ENCODE peak calls at places on chromosomes 13 and 19, in five cellular contexts. X, Z, H, D and W are unnamed samples.

GRCh38 chr13:34506796-34507195 is 435.3 kb upstream of the NBEA start:
- DNase-seq in D (no peak), H (peak; percentile 18), X (no peak), Z (no peak), W (no peak)

GRCh38 chr19:49587227-49587626 is 3.8 kb upstream of the PRR12 start:
- DNase-seq in Z (no peak), X (no peak), D (no peak), H (no peak), W (no peak)

GRCh38 chr13:112102243-112102642 is 35.3 kb downstream of the SOX1 start:
- DNase-seq in D (no peak), Z (no peak), H (peak; percentile 28), X (no peak), W (no peak)

GRCh38 chr19:42253245-42254082 is 1.5 kb downstream of the ERF start:
- DNase-seq in H (peak; percentile 91), D (no peak), X (no peak), Z (peak; percentile 26), W (no peak)

GRCh38 chr13:79079351-79079839 is 326.7 kb downstream of the RBM26 start:
- DNase-seq in X (no peak), D (no peak), Z (no peak), H (no peak), W (no peak)

GRCh38 chr19:8145969-8146368 is 3.4 kb downstream of the FBN3 start:
- DNase-seq in D (no peak), H (peak; percentile 26), Z (no peak), X (no peak), W (no peak)

GRCh38 chr19:41430907-41431306 is 3.7 kb upstream of the B3GNT8 start:
- DNase-seq in X (no peak), H (no peak), Z (no peak), D (no peak), W (no peak)

GRCh38 chr13:46168341-46168740 is 13.6 kb downstream of the LCP1 start:
- DNase-seq in X (no peak), D (no peak), H (no peak), Z (no peak), W (no peak)

GRCh38 chr19:7926727-7927604 is 1.0 kb upstream of the CTXN1 start:
- DNase-seq in D (no peak), Z (no peak), X (no peak), H (no peak), W (no peak)

GRCh38 chr19:3121821-3122511 is 13.9 kb upstream of the GNA15 start:
- DNase-seq in H (no peak), Z (no peak), X (no peak), D (no peak), W (no peak)

GRCh38 chr19:29526730-29527499 is 1.1 kb downstream of the VSTM2B start:
- DNase-seq in D (no peak), H (peak; percentile 68), Z (no peak), X (no peak), W (no peak)

GRCh38 chr19:50344661-50345318 is 15.6 kb upstream of the KCNC3 start:
- DNase-seq in X (no peak), Z (no peak), D (no peak), H (no peak), W (no peak)

GRCh38 chr19:5641171-5641570 is 18.3 kb downstream of the SAFB start:
- DNase-seq in H (no peak), D (no peak), Z (no peak), X (no peak), W (no peak)

GRCh38 chr13:109918179-109918651 is 131.8 kb upstream of the IRS2 start:
- DNase-seq in X (no peak), D (no peak), Z (peak; percentile 30), H (peak; percentile 30), W (peak; percentile 42)

GRCh38 chr13:44364601-44365000 is 9.0 kb upstream of the SERP2 start:
- DNase-seq in D (no peak), Z (peak; percentile 55), H (peak; percentile 68), X (no peak), W (no peak)

GRCh38 chr19:17889609-17890214 is 18.0 kb downstream of the SLC5A5 start:
- DNase-seq in Z (peak; percentile 37), H (peak; percentile 87), D (peak; percentile 32), X (no peak), W (no peak)

GRCh38 chr13:33879044-33879596 is 61.2 kb downstream of the RFC3 start:
- DNase-seq in H (no peak), Z (no peak), D (no peak), X (no peak), W (no peak)

GRCh38 chr13:114025432-114026127 is 51.7 kb upstream of the C13orf46 start:
- DNase-seq in Z (peak; percentile 78), H (peak; percentile 38), X (no peak), D (no peak), W (no peak)

GRCh38 chr13:39159393-39159792 is 121.1 kb downstream of the NHLRC3 start:
- DNase-seq in X (no peak), D (no peak), Z (no peak), H (no peak), W (peak; percentile 72)

GRCh38 chr19:13154241-13154778 is 4.1 kb downstream of the IER2 start:
- DNase-seq in D (peak; percentile 69), Z (peak; percentile 95), H (peak; percentile 64), X (peak; percentile 93), W (peak; percentile 47)

GRCh38 chr19:13154911-13155471 is 4.8 kb downstream of the IER2 start:
- DNase-seq in H (peak; percentile 90), D (no peak), Z (peak; percentile 65), X (peak; percentile 96), W (no peak)

GRCh38 chr19:13153627-13154240 is 3.5 kb downstream of the IER2 start:
- DNase-seq in D (no peak), H (no peak), X (no peak), Z (no peak), W (no peak)

GRCh38 chr19:13156968-13157882 is 7.0 kb downstream of the IER2 start:
- DNase-seq in Z (no peak), X (no peak), D (no peak), H (no peak), W (no peak)

DNA sequence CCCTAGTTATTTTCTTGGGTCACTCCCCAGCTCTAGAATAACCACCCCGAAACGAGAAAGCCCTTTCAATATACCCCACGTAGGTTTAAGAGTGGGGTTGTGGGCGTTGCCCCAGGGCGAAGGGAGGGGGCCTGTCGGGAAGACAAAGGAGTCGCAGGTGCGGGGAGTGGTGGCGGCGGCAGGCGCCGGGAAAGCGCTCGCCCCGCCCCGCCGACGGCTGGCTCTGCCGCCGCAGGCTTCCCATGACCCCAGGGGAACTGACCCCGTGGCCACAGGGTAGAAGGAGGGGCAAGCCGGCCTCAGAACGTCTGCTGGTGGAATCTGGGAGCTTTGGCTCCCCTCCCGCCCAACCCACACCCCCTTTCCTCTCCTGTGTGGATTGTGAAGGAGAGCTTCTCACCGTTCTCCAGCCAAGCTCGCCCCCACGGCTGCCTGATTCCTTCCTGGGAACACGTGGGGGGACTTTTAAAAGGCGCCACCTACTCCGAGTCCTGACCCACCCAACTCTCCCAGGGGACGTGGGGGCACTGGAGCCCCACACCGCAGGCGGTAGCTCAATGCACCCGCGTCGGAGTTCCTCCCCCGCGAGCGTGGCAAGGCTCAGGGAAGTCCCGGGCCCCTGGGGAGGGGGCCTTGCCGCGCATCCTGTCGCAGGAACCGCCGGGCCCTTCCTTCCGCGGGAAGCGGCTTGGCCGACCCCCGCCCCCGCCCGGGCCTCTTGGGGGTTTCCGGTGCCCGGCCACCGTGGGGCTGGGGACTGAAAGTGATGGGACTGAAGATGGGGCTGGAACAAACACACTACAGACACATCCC is 5.5 kb downstream of the IER2 start:
- DNase-seq in X (peak; percentile 82), Z (peak; percentile 76), D (no peak), H (peak; percentile 96), W (peak; percentile 69)
- H3K4me3 ChIP-seq in X (peak overlapping the region; percentile 72), Z (peak overlapping the region; percentile 82), D (peak overlapping the region; percentile 89), H (peak overlapping the region; percentile 91), W (peak overlapping the region; percentile 99)

GRCh38 chr19:10321417-10321797 is 5.6 kb upstream of the FDX2 start:
- DNase-seq in X (no peak), Z (no peak), D (no peak), H (no peak), W (no peak)
- TF ChIP-seq CTCF in X (no peak), Z (no peak), D (no peak), H (no peak), W (no peak)

GRCh38 chr13:77696863-77697207 is 652 bp upstream of the SLAIN1 start:
- DNase-seq in X (no peak), D (no peak), Z (no peak), H (no peak), W (no peak)

GRCh38 chr13:77693449-77693940 is 4.0 kb upstream of the SLAIN1 start:
- DNase-seq in Z (no peak), D (no peak), X (no peak), H (no peak), W (no peak)

GRCh38 chr13:77698211-77699058 is 948 bp downstream of the SLAIN1 start:
- DNase-seq in Z (no peak), X (no peak), D (no peak), H (peak; percentile 73), W (no peak)

GRCh38 chr13:77697208-77698103 is at the start of gene SLAIN1:
- DNase-seq in X (peak; percentile 73), H (peak; percentile 95), D (peak; percentile 26), Z (peak; percentile 5), W (peak; percentile 42)

DNA sequence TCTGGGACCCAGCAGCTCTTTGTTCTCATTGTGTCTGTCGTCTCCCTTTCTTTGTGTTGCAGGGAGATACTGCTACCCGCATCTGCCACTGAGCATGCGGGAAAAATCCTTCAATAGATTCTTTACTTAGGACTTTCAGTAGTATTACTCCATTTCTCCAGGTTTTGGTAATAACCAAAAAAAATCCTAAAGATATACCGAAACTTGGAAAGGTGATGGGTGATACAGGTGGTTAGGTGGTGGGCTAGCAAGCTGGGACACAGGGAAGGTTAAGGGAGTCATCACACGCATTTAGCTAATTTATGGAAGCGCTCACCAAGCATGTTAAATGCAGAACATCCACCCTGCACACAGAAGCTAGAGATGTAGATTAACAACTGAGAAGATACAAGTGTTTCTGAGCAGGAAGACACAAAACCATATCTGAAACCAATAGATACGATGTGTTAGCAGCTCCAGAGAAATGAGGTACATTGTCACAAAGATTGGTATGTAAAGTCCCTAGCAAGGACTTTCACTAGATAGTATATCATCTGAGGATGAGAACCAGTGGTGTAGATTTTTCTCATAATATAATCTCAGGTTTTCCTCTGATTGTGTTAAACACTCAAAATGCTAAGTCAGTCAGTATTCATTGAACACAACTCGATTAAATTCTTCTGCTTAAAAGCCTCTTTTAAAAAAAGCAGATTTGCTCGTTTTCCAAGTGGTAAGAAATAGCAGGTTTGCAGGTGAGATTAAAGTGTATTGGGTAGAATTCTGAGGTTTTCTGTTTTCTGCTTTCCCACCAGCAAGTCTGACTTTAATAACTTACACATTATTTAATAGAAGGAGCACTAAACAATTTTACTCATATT is 1.3 kb upstream of the SLAIN1 start:
- DNase-seq in X (no peak), Z (no peak), H (peak; percentile 69), D (no peak), W (no peak)
- H3K4me3 ChIP-seq in X (peak overlapping the region; percentile 80), Z (no peak overlapping the region), H (peak overlapping the region; percentile 83), D (no peak overlapping the region), W (no peak overlapping the region)

GRCh38 chr13:20191902-20192469 is 752 bp downstream of the GJB2 start:
- DNase-seq in Z (no peak), H (peak; percentile 76), X (no peak), D (no peak), W (no peak)

GRCh38 chr13:20193924-20194631 is 1.3 kb upstream of the GJB2 start:
- DNase-seq in X (no peak), H (peak; percentile 40), Z (no peak), D (no peak), W (no peak)

GRCh38 chr13:20193142-20193923 is 595 bp upstream of the GJB2 start:
- DNase-seq in H (peak; percentile 35), Z (no peak), X (no peak), D (no peak), W (no peak)

GRCh38 chr13:20191311-20191901 is 1.3 kb downstream of the GJB2 start:
- DNase-seq in X (no peak), D (no peak), Z (no peak), H (no peak), W (no peak)

GRCh38 chr13:20192470-20193141 is at the start of gene GJB2:
- DNase-seq in Z (no peak), D (no peak), X (no peak), H (peak; percentile 49), W (no peak)
- TF ChIP-seq CTCF in Z (no peak), D (no peak), X (no peak), H (no peak), W (no peak)